ENCODE peak calls at places on chromosomes 7 and 10, in nine cellular contexts. E, C, Q, X, B, N, O, H and G are unnamed samples.

GRCh38 chr10:91043173-91043910 is 122.5 kb upstream of the ANKRD1 start:
- DNase-seq in E (peak; percentile 53), C (no peak), Q (no peak), X (peak; percentile 16), B (peak; percentile 30), N (no peak), O (no peak), H (no peak), G (no peak)

GRCh38 chr10:70602665-70603438 is at the start of gene PRF1:
- DNase-seq in E (no peak), C (peak; percentile 42), Q (no peak), X (no peak), B (no peak), N (peak; percentile 59), O (peak; percentile 68), H (no peak), G (peak; percentile 66)

GRCh38 chr10:119541046-119541445 is 1.5 kb downstream of the RGS10 start:
- DNase-seq in E (no peak), C (no peak), Q (no peak), X (peak; percentile 40), B (peak; percentile 34), N (no peak), O (no peak), H (no peak), G (no peak)

GRCh38 chr10:69936091-69936490 is 116.6 kb upstream of the MACROH2A2 start:
- DNase-seq in E (peak; percentile 40), C (no peak), Q (no peak), X (no peak), B (peak; percentile 93), N (no peak), O (no peak), H (no peak), G (no peak)

GRCh38 chr10:43404675-43405221 is 4.2 kb downstream of the HNRNPF start:
- DNase-seq in E (no peak), C (no peak), Q (no peak), X (no peak), B (no peak), N (no peak), O (no peak), H (no peak), G (no peak)

GRCh38 chr7:154347867-154348266 is 295.7 kb downstream of the DPP6 start:
- DNase-seq in E (no peak), C (no peak), Q (no peak), X (no peak), B (no peak), N (no peak), O (no peak), H (no peak), G (no peak)

GRCh38 chr10:132693676-132694075 is 92.3 kb downstream of the NKX6-2 start:
- DNase-seq in E (no peak), C (no peak), Q (no peak), X (peak; percentile 31), B (no peak), N (no peak), O (no peak), H (no peak), G (no peak)

GRCh38 chr7:151451626-151452025 is 11.7 kb upstream of the CRYGN start:
- DNase-seq in E (no peak), C (no peak), Q (no peak), X (no peak), B (no peak), N (no peak), O (no peak), H (no peak), G (no peak)

GRCh38 chr7:55018361-55019328 is at the start of gene EGFR:
- DNase-seq in E (peak; percentile 82), C (peak; percentile 84), Q (peak; percentile 88), X (peak; percentile 80), B (peak; percentile 21), N (no peak), O (peak; percentile 86), H (peak; percentile 88), G (peak; percentile 92)

GRCh38 chr7:1988533-1988930 is 244.2 kb downstream of the MAD1L1 start:
- DNase-seq in E (no peak), C (no peak), Q (no peak), X (no peak), B (no peak), N (no peak), O (no peak), H (no peak), G (no peak)

DNA sequence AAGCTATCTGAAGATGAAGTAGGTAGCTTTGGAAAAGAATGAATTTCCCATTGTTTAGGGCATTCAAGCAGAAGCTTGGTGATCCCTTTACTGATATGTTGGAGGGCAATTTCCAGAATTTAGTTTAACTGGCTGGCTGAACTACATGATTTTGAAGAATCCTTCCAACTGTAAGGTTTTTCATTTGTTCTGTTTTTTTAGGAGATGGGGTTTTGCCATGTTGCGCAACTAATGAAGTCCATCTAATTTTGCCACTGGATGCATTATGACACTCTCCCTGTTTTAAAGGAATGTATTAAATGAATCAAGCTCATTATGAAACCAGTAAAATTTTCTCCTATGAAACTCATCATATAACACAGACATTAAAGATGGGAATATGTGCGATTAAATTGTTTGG is 6.1 kb upstream of the DDX50 start:
- DNase-seq in E (no peak), C (no peak), Q (no peak), X (no peak), B (no peak), N (no peak), O (no peak), H (no peak), G (no peak)
- H3K9me3 ChIP-seq in E (no peaks in the 10 kb centered on the region), C (no peaks in the 10 kb centered on the region), Q (no peaks in the 10 kb centered on the region), X (no peaks in the 10 kb centered on the region), B (no peaks in the 10 kb centered on the region), N (no peaks in the 10 kb centered on the region), O (no peaks in the 10 kb centered on the region), H (no peaks in the 10 kb centered on the region), G (no peaks in the 10 kb centered on the region)

DNA sequence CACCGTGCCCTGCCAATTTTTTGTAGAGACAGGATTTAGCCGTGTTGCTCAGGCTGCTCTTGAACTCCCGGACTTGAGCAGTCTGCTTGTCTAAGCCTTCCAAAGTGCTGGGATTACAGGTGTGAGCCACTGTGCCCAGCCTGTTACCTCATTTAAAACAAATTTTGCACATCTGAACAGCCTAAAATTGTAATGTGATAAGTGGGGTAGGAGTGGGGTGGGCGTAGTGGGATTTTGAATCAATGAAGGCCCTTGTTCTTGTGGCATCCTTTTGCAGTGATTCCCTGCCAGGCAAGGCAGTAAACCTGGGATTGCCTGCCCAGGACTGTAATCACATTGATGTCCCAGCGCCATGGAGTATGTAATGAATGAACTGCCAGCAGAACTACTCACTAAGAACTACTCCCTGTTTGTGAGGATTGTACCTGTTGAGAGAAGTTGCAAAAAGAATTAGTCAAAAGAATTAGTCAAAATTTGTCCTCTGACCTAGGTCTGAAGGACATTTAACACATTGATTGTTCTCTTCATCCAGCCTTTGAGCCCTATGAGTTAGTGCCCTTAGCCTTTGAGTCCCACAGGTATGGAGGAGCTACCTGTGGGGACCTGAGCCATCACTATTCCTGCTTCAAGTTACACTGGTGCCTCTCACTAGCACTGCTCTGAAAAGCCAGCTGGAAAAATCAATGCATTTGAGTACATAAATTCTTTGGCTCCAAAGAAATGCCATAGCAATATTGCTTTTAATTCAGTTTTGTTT is 5.3 kb downstream of the RPS24 start:
- DNase-seq in E (no peak), C (no peak), Q (no peak), X (no peak), B (no peak), N (no peak), O (no peak), H (no peak), G (no peak)
- H3K36me3 ChIP-seq in E (peaks cover 41% of the 10 kb centered on the region), C (peaks cover 4% of the 10 kb centered on the region), Q (peaks cover 93% of the 10 kb centered on the region), X (peaks cover 63% of the 10 kb centered on the region), B (peaks cover 79% of the 10 kb centered on the region), N (peaks cover 50% of the 10 kb centered on the region), O (no peaks in the 10 kb centered on the region), H (peaks cover 12% of the 10 kb centered on the region), G (peaks cover 88% of the 10 kb centered on the region)

GRCh38 chr7:124295289-124295688 is 262.4 kb upstream of the TMEM229A start:
- DNase-seq in E (no peak), C (no peak), Q (no peak), X (no peak), B (no peak), N (no peak), O (no peak), H (no peak), G (no peak)
- H3K9me3 ChIP-seq in E (no peaks in the 10 kb centered on the region), C (peaks cover 58% of the 10 kb centered on the region), Q (no peaks in the 10 kb centered on the region), X (peaks cover 9% of the 10 kb centered on the region), B (no peaks in the 10 kb centered on the region), N (no peaks in the 10 kb centered on the region), O (no peaks in the 10 kb centered on the region), H (no peaks in the 10 kb centered on the region), G (peaks cover 34% of the 10 kb centered on the region)

GRCh38 chr7:92064414-92065029 is 69.8 kb downstream of the CYP51A1 start:
- DNase-seq in E (no peak), C (no peak), Q (no peak), X (no peak), B (no peak), N (no peak), O (no peak), H (no peak), G (no peak)
- H3K36me3 ChIP-seq in E (peaks cover 4% of the 10 kb centered on the region), C (no peaks in the 10 kb centered on the region), Q (peaks cover 6% of the 10 kb centered on the region), X (peaks cover 6% of the 10 kb centered on the region), B (peaks cover under 1% of the 10 kb centered on the region), N (no peaks in the 10 kb centered on the region), O (no peaks in the 10 kb centered on the region), H (no peaks in the 10 kb centered on the region), G (no peaks in the 10 kb centered on the region)

GRCh38 chr7:157607218-157607617 is 270.4 kb downstream of the DNAJB6 start:
- DNase-seq in E (no peak), C (no peak), Q (no peak), X (no peak), B (no peak), N (no peak), O (no peak), H (no peak), G (no peak)

GRCh38 chr7:157604661-157605381 is 268.0 kb downstream of the DNAJB6 start:
- DNase-seq in E (no peak), C (no peak), Q (no peak), X (no peak), B (no peak), N (no peak), O (peak; percentile 21), H (no peak), G (no peak)

GRCh38 chr7:157606140-157606539 is 269.3 kb downstream of the DNAJB6 start:
- DNase-seq in E (no peak), C (no peak), Q (no peak), X (no peak), B (no peak), N (no peak), O (no peak), H (no peak), G (no peak)

GRCh38 chr7:157603716-157604115 is 266.9 kb downstream of the DNAJB6 start:
- DNase-seq in E (no peak), C (no peak), Q (no peak), X (no peak), B (no peak), N (no peak), O (peak; percentile 19), H (no peak), G (no peak)

DNA sequence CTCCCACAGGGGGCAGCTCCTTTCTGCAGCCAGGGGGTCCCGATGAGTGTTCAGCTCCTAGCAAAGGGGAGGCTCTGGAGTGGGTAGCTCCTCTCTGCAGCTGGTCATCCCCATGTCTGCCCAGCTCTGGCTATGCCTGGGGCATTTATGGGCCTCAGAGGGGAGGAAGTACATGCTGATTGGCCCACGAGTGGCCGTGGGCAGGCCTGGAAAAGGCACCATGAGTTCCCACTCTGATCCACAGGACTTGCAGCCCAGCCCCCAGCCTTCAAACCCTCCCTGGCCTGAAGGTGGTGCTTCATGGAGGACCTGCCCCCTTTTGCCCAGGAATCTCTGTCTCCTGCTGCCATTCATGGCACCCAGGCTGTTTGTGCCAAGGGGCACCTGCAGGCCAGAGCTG is 268.8 kb downstream of the DNAJB6 start:
- DNase-seq in E (no peak), C (no peak), Q (no peak), X (no peak), B (no peak), N (no peak), O (peak; percentile 34), H (no peak), G (no peak)
- H3K9me3 ChIP-seq in E (no peaks in the 10 kb centered on the region), C (no peaks in the 10 kb centered on the region), Q (no peaks in the 10 kb centered on the region), X (peaks cover 51% of the 10 kb centered on the region), B (no peaks in the 10 kb centered on the region), N (no peaks in the 10 kb centered on the region), O (no peaks in the 10 kb centered on the region), H (no peaks in the 10 kb centered on the region), G (no peaks in the 10 kb centered on the region)